ENCODE peak calls at places on chromosomes 16 and 17, in four cellular contexts. One of them, this sample, is unnamed.

GRCh38 chr17:67157732-67158639 is 87.0 kb downstream of the HELZ start:
- DNase-seq in neural progenitor cell: peak; percentile 9
- DNase-seq in esophagus muscularis mucosa: no peak
- DNase-seq in suprapubic skin: no peak
- DNase-seq in this sample: no peak

GRCh38 chr17:45740553-45741330 is 43.4 kb upstream of the CRHR1 start:
- DNase-seq in neural progenitor cell: peak; percentile 93
- DNase-seq in esophagus muscularis mucosa: no peak
- DNase-seq in suprapubic skin: no peak
- DNase-seq in this sample: no peak

GRCh38 chr16:55035037-55035436 is 104.4 kb downstream of the IRX5 start:
- DNase-seq in neural progenitor cell: peak; percentile 80
- DNase-seq in esophagus muscularis mucosa: no peak
- DNase-seq in suprapubic skin: no peak
- DNase-seq in this sample: no peak

GRCh38 chr17:12591336-12591735 is 74.4 kb upstream of the MYOCD start:
- DNase-seq in neural progenitor cell: peak; percentile 20
- DNase-seq in esophagus muscularis mucosa: no peak
- DNase-seq in suprapubic skin: no peak
- DNase-seq in this sample: no peak

GRCh38 chr17:44176257-44176656 is 5.8 kb downstream of the ASB16 start:
- DNase-seq in neural progenitor cell: no peak
- DNase-seq in esophagus muscularis mucosa: no peak
- DNase-seq in suprapubic skin: no peak
- DNase-seq in this sample: no peak

GRCh38 chr17:82332669-82333278 is 792 bp downstream of the SECTM1 start:
- DNase-seq in neural progenitor cell: no peak
- DNase-seq in esophagus muscularis mucosa: no peak
- DNase-seq in suprapubic skin: no peak
- DNase-seq in this sample: peak; percentile 35

GRCh38 chr17:21678451-21679081 is 13.8 kb upstream of the KCNJ18 start:
- DNase-seq in neural progenitor cell: no peak
- DNase-seq in esophagus muscularis mucosa: no peak
- DNase-seq in suprapubic skin: peak; percentile 45
- DNase-seq in this sample: no peak

GRCh38 chr16:14628806-14629611 is 1.1 kb downstream of the PARN start:
- DNase-seq in neural progenitor cell: no peak
- DNase-seq in esophagus muscularis mucosa: no peak
- DNase-seq in suprapubic skin: no peak
- DNase-seq in this sample: no peak

GRCh38 chr16:88601313-88602036 is 31.3 kb downstream of the ZC3H18 start:
- DNase-seq in neural progenitor cell: no peak
- DNase-seq in esophagus muscularis mucosa: no peak
- DNase-seq in suprapubic skin: no peak
- DNase-seq in this sample: no peak

GRCh38 chr16:52376677-52377300 is 170.2 kb downstream of the TOX3 start:
- DNase-seq in neural progenitor cell: no peak
- DNase-seq in esophagus muscularis mucosa: no peak
- DNase-seq in suprapubic skin: no peak
- DNase-seq in this sample: no peak

GRCh38 chr17:27873746-27874145 is 19.4 kb downstream of the LYRM9 start:
- DNase-seq in neural progenitor cell: no peak
- DNase-seq in esophagus muscularis mucosa: no peak
- DNase-seq in suprapubic skin: no peak
- DNase-seq in this sample: peak; percentile 78

GRCh38 chr16:57996406-57997175 is 3.9 kb downstream of the ZNF319 start:
- DNase-seq in neural progenitor cell: no peak
- DNase-seq in esophagus muscularis mucosa: no peak
- DNase-seq in suprapubic skin: peak; percentile 54
- DNase-seq in this sample: no peak

GRCh38 chr16:31698901-31699300 is 171.2 kb downstream of the AHSP start:
- DNase-seq in neural progenitor cell: no peak
- DNase-seq in esophagus muscularis mucosa: peak; percentile 34
- DNase-seq in suprapubic skin: no peak
- DNase-seq in this sample: no peak

GRCh38 chr17:49388692-49389513 is 25.8 kb downstream of the PHB1 start:
- DNase-seq in neural progenitor cell: no peak
- DNase-seq in esophagus muscularis mucosa: no peak
- DNase-seq in suprapubic skin: no peak
- DNase-seq in this sample: no peak

GRCh38 chr16:4320030-4320429 is 4.2 kb downstream of the GLIS2 start:
- DNase-seq in neural progenitor cell: no peak
- DNase-seq in esophagus muscularis mucosa: no peak
- DNase-seq in suprapubic skin: peak; percentile 80
- DNase-seq in this sample: no peak

GRCh38 chr16:69077251-69077650 is 28.2 kb upstream of the HAS3 start:
- DNase-seq in neural progenitor cell: no peak
- DNase-seq in esophagus muscularis mucosa: no peak
- DNase-seq in suprapubic skin: no peak
- DNase-seq in this sample: no peak

GRCh38 chr16:30660424-30661251 is 2.4 kb downstream of the FBRS start:
- DNase-seq in neural progenitor cell: no peak
- DNase-seq in esophagus muscularis mucosa: no peak
- DNase-seq in suprapubic skin: no peak
- DNase-seq in this sample: no peak

GRCh38 chr17:7712111-7712771 is 5.3 kb upstream of the DNAH2 start:
- DNase-seq in neural progenitor cell: peak; percentile 77
- DNase-seq in esophagus muscularis mucosa: no peak
- DNase-seq in suprapubic skin: no peak
- DNase-seq in this sample: no peak

GRCh38 chr16:81582655-81583441 is 138.2 kb downstream of the CMIP start:
- DNase-seq in neural progenitor cell: peak; percentile 37
- DNase-seq in esophagus muscularis mucosa: no peak
- DNase-seq in suprapubic skin: no peak
- DNase-seq in this sample: no peak

GRCh38 chr16:30084816-30085159 is 6.9 kb downstream of the TBX6 start:
- DNase-seq in neural progenitor cell: no peak
- DNase-seq in esophagus muscularis mucosa: no peak
- DNase-seq in suprapubic skin: no peak
- DNase-seq in this sample: no peak

GRCh38 chr17:82204831-82205719 is 7.6 kb downstream of the CCDC57 start:
- DNase-seq in neural progenitor cell: no peak
- DNase-seq in esophagus muscularis mucosa: no peak
- DNase-seq in suprapubic skin: no peak
- DNase-seq in this sample: no peak

GRCh38 chr17:64262422-64263260 is at the start of gene TEX2:
- DNase-seq in neural progenitor cell: peak; percentile 45
- DNase-seq in esophagus muscularis mucosa: no peak
- DNase-seq in suprapubic skin: peak; percentile 78
- DNase-seq in this sample: no peak

GRCh38 chr16:85402910-85403692 is 210.0 kb upstream of the GSE1 start:
- DNase-seq in neural progenitor cell: no peak
- DNase-seq in esophagus muscularis mucosa: no peak
- DNase-seq in suprapubic skin: peak; percentile 53
- DNase-seq in this sample: no peak

GRCh38 chr17:81339502-81340296 is 44.6 kb upstream of the SLC38A10 start:
- DNase-seq in neural progenitor cell: peak; percentile 61
- DNase-seq in esophagus muscularis mucosa: no peak
- DNase-seq in suprapubic skin: no peak
- DNase-seq in this sample: no peak

GRCh38 chr16:14353340-14353739 is 276.7 kb downstream of the PARN start:
- DNase-seq in neural progenitor cell: no peak
- DNase-seq in esophagus muscularis mucosa: no peak
- DNase-seq in suprapubic skin: no peak
- DNase-seq in this sample: no peak

GRCh38 chr17:43545383-43545632 is 832 bp downstream of the ETV4 start:
- DNase-seq in neural progenitor cell: no peak
- DNase-seq in esophagus muscularis mucosa: no peak
- DNase-seq in suprapubic skin: peak; percentile 71
- DNase-seq in this sample: no peak

GRCh38 chr17:47279062-47279801 is 25.6 kb downstream of the ITGB3 start:
- DNase-seq in neural progenitor cell: no peak
- DNase-seq in esophagus muscularis mucosa: no peak
- DNase-seq in suprapubic skin: no peak
- DNase-seq in this sample: no peak

DNA sequence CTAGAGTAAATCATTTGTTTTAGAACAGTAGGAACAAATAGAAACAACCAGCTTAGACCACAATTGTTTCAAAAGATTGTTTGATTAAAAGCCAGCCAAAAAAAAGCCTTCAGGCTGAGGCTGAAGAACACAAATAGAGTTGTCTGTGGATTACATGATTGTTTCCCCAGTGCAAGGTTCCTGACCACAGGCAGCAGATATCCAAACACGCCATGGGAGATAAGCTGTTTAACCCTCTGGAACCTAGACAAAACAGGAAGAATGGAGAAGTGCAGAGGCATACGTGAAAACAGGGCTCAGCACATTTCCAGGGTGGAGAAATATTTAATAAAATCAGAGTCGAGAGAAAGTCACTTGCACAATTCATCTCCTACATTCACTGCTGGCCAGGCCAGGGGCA is 21.0 kb downstream of the ATPAF2 start:
- DNase-seq in neural progenitor cell: no peak
- DNase-seq in esophagus muscularis mucosa: no peak
- DNase-seq in suprapubic skin: no peak
- DNase-seq in this sample: no peak
- H3K27ac ChIP-seq in neural progenitor cell: no peak overlapping the region
- H3K27ac ChIP-seq in esophagus muscularis mucosa: no peak overlapping the region
- H3K27ac ChIP-seq in suprapubic skin: no peak overlapping the region
- H3K27ac ChIP-seq in this sample: no peak overlapping the region

DNA sequence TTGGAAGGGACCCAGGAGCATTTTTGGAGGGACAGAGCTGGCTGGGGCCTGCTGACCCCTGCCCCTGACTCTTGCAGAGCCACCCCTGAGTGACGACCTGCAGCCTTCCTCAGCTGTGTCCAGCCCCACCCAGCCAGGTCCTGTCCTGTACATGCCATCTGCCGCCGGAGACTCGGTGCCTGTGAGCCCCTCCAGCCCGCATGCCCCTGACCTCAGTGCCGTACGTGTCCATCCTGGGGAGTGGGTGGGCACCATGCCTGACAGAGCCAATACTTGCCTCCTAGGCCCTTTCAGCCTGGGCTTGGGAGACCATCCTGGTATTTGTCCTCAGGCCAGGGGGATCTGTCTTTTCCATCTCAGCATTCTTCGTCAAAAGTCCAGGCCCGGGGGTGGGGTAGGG is 27.5 kb downstream of the UNC13D start:
- DNase-seq in neural progenitor cell: no peak
- DNase-seq in esophagus muscularis mucosa: no peak
- DNase-seq in suprapubic skin: peak; percentile 60
- DNase-seq in this sample: no peak
- H3K36me3 ChIP-seq in neural progenitor cell: no peaks in the 10 kb centered on the region
- H3K36me3 ChIP-seq in esophagus muscularis mucosa: peaks cover 61% of the 10 kb centered on the region
- H3K36me3 ChIP-seq in suprapubic skin: peaks cover 85% of the 10 kb centered on the region
- H3K36me3 ChIP-seq in this sample: peaks cover 19% of the 10 kb centered on the region

GRCh38 chr16:50625374-50625773 is 55.7 kb downstream of the SNX20 start:
- DNase-seq in neural progenitor cell: no peak
- DNase-seq in esophagus muscularis mucosa: no peak
- DNase-seq in suprapubic skin: no peak
- DNase-seq in this sample: no peak

GRCh38 chr16:50626868-50627267 is 54.2 kb downstream of the SNX20 start:
- DNase-seq in neural progenitor cell: no peak
- DNase-seq in esophagus muscularis mucosa: no peak
- DNase-seq in suprapubic skin: no peak
- DNase-seq in this sample: no peak

GRCh38 chr16:50622643-50623369 is 58.3 kb downstream of the SNX20 start:
- DNase-seq in neural progenitor cell: no peak
- DNase-seq in esophagus muscularis mucosa: no peak
- DNase-seq in suprapubic skin: no peak
- DNase-seq in this sample: no peak

GRCh38 chr16:50622029-50622428 is 59.1 kb downstream of the SNX20 start:
- DNase-seq in neural progenitor cell: no peak
- DNase-seq in esophagus muscularis mucosa: no peak
- DNase-seq in suprapubic skin: no peak
- DNase-seq in this sample: no peak

GRCh38 chr16:50624449-50624782 is 56.7 kb downstream of the SNX20 start:
- DNase-seq in neural progenitor cell: no peak
- DNase-seq in esophagus muscularis mucosa: no peak
- DNase-seq in suprapubic skin: no peak
- DNase-seq in this sample: no peak
- H3K27me3 ChIP-seq in neural progenitor cell: no peaks in the 10 kb centered on the region
- H3K27me3 ChIP-seq in esophagus muscularis mucosa: no peaks in the 10 kb centered on the region
- H3K27me3 ChIP-seq in suprapubic skin: no peaks in the 10 kb centered on the region
- H3K27me3 ChIP-seq in this sample: no peaks in the 10 kb centered on the region

GRCh38 chr17:1038459-1039118 is 41.7 kb downstream of the TIMM22 start:
- DNase-seq in neural progenitor cell: peak; percentile 48
- DNase-seq in esophagus muscularis mucosa: no peak
- DNase-seq in suprapubic skin: no peak
- DNase-seq in this sample: no peak

GRCh38 chr17:1041746-1042145 is 44.8 kb downstream of the TIMM22 start:
- DNase-seq in neural progenitor cell: no peak
- DNase-seq in esophagus muscularis mucosa: no peak
- DNase-seq in suprapubic skin: no peak
- DNase-seq in this sample: no peak

GRCh38 chr17:1039119-1039507 is 42.2 kb downstream of the TIMM22 start:
- DNase-seq in neural progenitor cell: no peak
- DNase-seq in esophagus muscularis mucosa: no peak
- DNase-seq in suprapubic skin: no peak
- DNase-seq in this sample: no peak

GRCh38 chr17:1040216-1040600 is 43.3 kb downstream of the TIMM22 start:
- DNase-seq in neural progenitor cell: no peak
- DNase-seq in esophagus muscularis mucosa: no peak
- DNase-seq in suprapubic skin: no peak
- DNase-seq in this sample: no peak

GRCh38 chr17:1039511-1040215 is 42.7 kb downstream of the TIMM22 start:
- DNase-seq in neural progenitor cell: no peak
- DNase-seq in esophagus muscularis mucosa: peak; percentile 94
- DNase-seq in suprapubic skin: peak; percentile 87
- DNase-seq in this sample: no peak
- H3K27ac ChIP-seq in neural progenitor cell: no peak overlapping the region
- H3K27ac ChIP-seq in esophagus muscularis mucosa: peak overlapping the region; percentile 77
- H3K27ac ChIP-seq in suprapubic skin: peak overlapping the region; percentile 86
- H3K27ac ChIP-seq in this sample: no peak overlapping the region

GRCh38 chr17:55778389-55779118 is 27.7 kb downstream of the PCTP start:
- DNase-seq in neural progenitor cell: no peak
- DNase-seq in esophagus muscularis mucosa: no peak
- DNase-seq in suprapubic skin: no peak
- DNase-seq in this sample: no peak
- H3K36me3 ChIP-seq in neural progenitor cell: no peaks in the 10 kb centered on the region
- H3K36me3 ChIP-seq in esophagus muscularis mucosa: peaks cover 33% of the 10 kb centered on the region
- H3K36me3 ChIP-seq in suprapubic skin: peaks cover 23% of the 10 kb centered on the region
- H3K36me3 ChIP-seq in this sample: no peaks in the 10 kb centered on the region

This sample was measured in keratinocyte.